ENCODE peak calls at places on chromosome 7, in seven cellular contexts. A, G, S, H, W, U and X are unnamed samples.

GRCh38 chr7:116180302-116180701 is 30.0 kb upstream of the TES start:
- DNase-seq in U (no peak), W (peak), H (peak), S (no peak), G (peak), A (peak), X (peak)

GRCh38 chr7:155181768-155182167 is 111.6 kb downstream of the HTR5A start:
- DNase-seq in A (no peak), G (no peak), W (no peak), H (no peak), S (no peak), U (no peak), X (no peak)

GRCh38 chr7:80870806-80871205 is 48.0 kb downstream of the SEMA3C start:
- DNase-seq in U (no peak), G (no peak), H (no peak), S (no peak), W (no peak), A (no peak), X (peak)

GRCh38 chr7:32496052-32496813 is 944 bp downstream of the AVL9 start:
- DNase-seq in U (no peak), S (no peak), G (no peak), W (no peak), H (no peak), A (no peak), X (no peak)

GRCh38 chr7:5230272-5231067 is 40.4 kb downstream of the WIPI2 start:
- DNase-seq in U (no peak), A (no peak), W (peak), G (no peak), H (no peak), S (no peak), X (no peak)

GRCh38 chr7:121267612-121268011 is 61.2 kb upstream of the WNT16 start:
- DNase-seq in W (no peak), H (no peak), G (no peak), U (no peak), S (no peak), A (no peak), X (no peak)

GRCh38 chr7:31464601-31465000 is 49.3 kb upstream of the ITPRID1 start:
- DNase-seq in G (no peak), H (peak), U (no peak), W (no peak), A (no peak), S (no peak), X (no peak)

GRCh38 chr7:140888087-140888486 is 36.6 kb downstream of the BRAF start:
- DNase-seq in A (no peak), U (no peak), G (no peak), W (no peak), H (peak), S (no peak), X (no peak)

GRCh38 chr7:141027043-141027442 is 12.3 kb upstream of the MRPS33 start:
- DNase-seq in W (no peak), U (peak), S (no peak), H (no peak), A (no peak), G (no peak), X (peak)

GRCh38 chr7:37956791-37957190 is 36.4 kb downstream of the EPDR1 start:
- DNase-seq in H (no peak), S (no peak), U (no peak), G (no peak), A (no peak), W (no peak), X (no peak)

GRCh38 chr7:114426824-114427223 is 12.2 kb downstream of the FOXP2 start:
- DNase-seq in H (peak), S (no peak), A (no peak), U (no peak), W (no peak), G (no peak), X (peak)

GRCh38 chr7:26284995-26285632 is 6.5 kb upstream of the SNX10 start:
- DNase-seq in S (no peak), W (no peak), U (peak), A (no peak), G (no peak), H (peak), X (peak)

GRCh38 chr7:106575138-106575823 is 85.7 kb downstream of the CCDC71L start:
- DNase-seq in A (no peak), S (no peak), H (no peak), G (no peak), W (no peak), U (no peak), X (no peak)

GRCh38 chr7:69363131-69363530 is 235.1 kb upstream of the AUTS2 start:
- DNase-seq in W (no peak), S (no peak), A (no peak), G (no peak), U (no peak), H (no peak), X (no peak)

GRCh38 chr7:52271663-52272062 is 763.8 kb upstream of the POM121L12 start:
- DNase-seq in S (no peak), U (no peak), G (no peak), H (no peak), A (no peak), W (no peak), X (no peak)

GRCh38 chr7:126791306-126791705 is 461.4 kb downstream of the GRM8 start:
- DNase-seq in W (no peak), U (no peak), H (peak), S (no peak), A (no peak), G (no peak), X (no peak)

GRCh38 chr7:92748509-92748908 is 87.9 kb downstream of the CDK6 start:
- DNase-seq in G (no peak), W (no peak), U (no peak), H (no peak), A (no peak), S (no peak), X (no peak)

GRCh38 chr7:157905740-157906461 is 569.1 kb downstream of the DNAJB6 start:
- DNase-seq in S (no peak), H (peak), U (peak), G (no peak), A (peak), W (no peak), X (no peak)

GRCh38 chr7:84939888-84940287 is 247.0 kb downstream of the SEMA3D start:
- DNase-seq in G (no peak), U (no peak), H (no peak), A (no peak), S (no peak), W (no peak), X (no peak)

GRCh38 chr7:44431091-44431608 is 59.3 kb downstream of the NUDCD3 start:
- DNase-seq in H (peak), W (peak), U (peak), G (peak), A (peak), S (no peak), X (no peak)

GRCh38 chr7:36604801-36605200 is 119.5 kb downstream of the AOAH start:
- DNase-seq in S (no peak), A (no peak), W (no peak), G (no peak), U (no peak), H (no peak), X (no peak)

GRCh38 chr7:26179826-26180497 is 20.6 kb downstream of the HNRNPA2B1 start:
- DNase-seq in G (no peak), H (no peak), A (no peak), S (no peak), W (no peak), U (no peak), X (no peak)

GRCh38 chr7:102404005-102404861 is 8.1 kb downstream of the PRKRIP1 start:
- DNase-seq in S (no peak), H (peak), U (peak), W (peak), G (peak), A (peak), X (peak)

GRCh38 chr7:152395115-152395514 is 40.7 kb downstream of the KMT2C start:
- DNase-seq in A (no peak), S (no peak), G (no peak), H (no peak), U (no peak), W (no peak), X (no peak)

GRCh38 chr7:158051372-158051760 is 536.3 kb downstream of the PTPRN2 start:
- DNase-seq in G (no peak), S (no peak), H (no peak), A (no peak), U (no peak), W (no peak), X (no peak)

GRCh38 chr7:141641876-141642275 is 60.1 kb downstream of the DENND11 start:
- DNase-seq in U (no peak), G (no peak), W (no peak), H (no peak), S (no peak), A (no peak), X (no peak)

GRCh38 chr7:9498303-9498702 is 1064.9 kb downstream of the NXPH1 start:
- DNase-seq in A (no peak), H (no peak), U (no peak), S (no peak), W (no peak), G (no peak), X (no peak)

GRCh38 chr7:151899513-151900360 is 22.8 kb upstream of the PRKAG2 start:
- DNase-seq in H (no peak), G (no peak), A (no peak), W (no peak), U (no peak), S (no peak), X (no peak)

GRCh38 chr7:140519007-140519399 is 39.7 kb upstream of the MKRN1 start:
- DNase-seq in H (no peak), G (no peak), U (no peak), A (no peak), W (no peak), S (no peak), X (no peak)

GRCh38 chr7:156896388-156897022 is 3.5 kb upstream of the LMBR1 start:
- DNase-seq in S (no peak), U (no peak), G (no peak), H (no peak), A (no peak), W (no peak), X (no peak)

GRCh38 chr7:29332875-29333482 is 138.4 kb downstream of the CHN2 start:
- DNase-seq in G (no peak), H (no peak), W (no peak), S (no peak), U (no peak), A (no peak), X (no peak)

GRCh38 chr7:157930441-157930840 is 593.6 kb downstream of the DNAJB6 start:
- DNase-seq in H (no peak), U (no peak), S (no peak), W (no peak), A (no peak), G (no peak), X (no peak)

GRCh38 chr7:131100357-131101054 is 227.2 kb upstream of the MKLN1 start:
- DNase-seq in W (no peak), A (no peak), G (no peak), S (no peak), H (no peak), U (no peak), X (no peak)

GRCh38 chr7:132309102-132309805 is 267.0 kb downstream of the PLXNA4 start:
- DNase-seq in U (no peak), S (no peak), G (no peak), A (no peak), H (no peak), W (no peak), X (no peak)

GRCh38 chr7:137950967-137951366 is 50.9 kb downstream of the CREB3L2 start:
- DNase-seq in S (no peak), U (no peak), G (no peak), A (no peak), H (no peak), W (no peak), X (no peak)

GRCh38 chr7:30923009-30923773 is 11.5 kb downstream of the AQP1 start:
- DNase-seq in U (peak), S (peak), W (no peak), G (no peak), H (no peak), A (peak), X (no peak)

GRCh38 chr7:127391591-127392181 is 822 bp downstream of the ZNF800 start:
- DNase-seq in U (peak), S (no peak), W (peak), H (peak), A (peak), G (peak), X (peak)

GRCh38 chr7:11193888-11194287 is 220.2 kb downstream of the PHF14 start:
- DNase-seq in A (no peak), U (no peak), W (no peak), H (no peak), G (no peak), S (no peak), X (no peak)